ENCODE peak calls at places on chromosomes 5 and 9, in ten cellular contexts. X is AG10803, K is H9, N is heart left ventricle, Q is endothelial cell, V is stomach, M is WTC11, D is GM12865, H is CD14-positive monocyte, P is body of pancreas. Z is an unnamed sample.

GRCh38 chr5:94693043-94693822 is 74.8 kb downstream of the SLF1 start:
- DNase-seq in X (peak), K (no peak), N (no peak), Q (no peak), V (no peak), M (no peak), D (peak), H (no peak), P (no peak), Z (peak)

GRCh38 chr5:54311178-54311811 is 922 bp upstream of the ARL15 start:
- DNase-seq in X (no peak), K (no peak), N (no peak), Q (no peak), V (no peak), M (no peak), D (peak), H (no peak), P (no peak), Z (peak)

GRCh38 chr5:10343486-10343885 is 10.0 kb upstream of the MARCHF6 start:
- DNase-seq in X (peak), K (no peak), N (no peak), Q (no peak), V (no peak), M (no peak), D (no peak), H (no peak), P (no peak), Z (no peak)

GRCh38 chr5:113776832-113777525 is 263.5 kb downstream of the YTHDC2 start:
- DNase-seq in X (peak), K (no peak), N (no peak), Q (no peak), V (peak), M (no peak), D (no peak), H (no peak), P (peak), Z (no peak)

GRCh38 chr5:90410178-90410762 is 714 bp upstream of the CETN3 start:
- DNase-seq in X (peak), K (no peak), N (no peak), Q (no peak), V (no peak), M (no peak), D (no peak), H (no peak), P (no peak), Z (no peak)

GRCh38 chr5:101676646-101677045 is 619.4 kb downstream of the SLCO4C1 start:
- DNase-seq in X (no peak), K (no peak), N (no peak), Q (no peak), V (no peak), M (no peak), D (no peak), H (no peak), P (no peak), Z (no peak)

GRCh38 chr9:116791314-116791713 is 104.2 kb downstream of the TRIM32 start:
- DNase-seq in X (no peak), K (no peak), N (no peak), Q (no peak), V (no peak), M (no peak), D (no peak), H (no peak), P (no peak), Z (no peak)

GRCh38 chr5:154506716-154507080 is 28.7 kb upstream of the HAND1 start:
- DNase-seq in X (no peak), K (no peak), N (no peak), Q (no peak), V (no peak), M (no peak), D (no peak), H (no peak), P (no peak), Z (no peak)

GRCh38 chr9:1332161-1332560 is 282.0 kb downstream of the DMRT2 start:
- DNase-seq in X (peak), K (no peak), N (no peak), Q (no peak), V (no peak), M (no peak), D (no peak), H (no peak), P (no peak), Z (no peak)

GRCh38 chr5:36638056-36638455 is 31.6 kb downstream of the SLC1A3 start:
- DNase-seq in X (no peak), K (no peak), N (no peak), Q (no peak), V (no peak), M (no peak), D (no peak), H (no peak), P (no peak), Z (no peak)

GRCh38 chr9:1100945-1101344 is 50.8 kb downstream of the DMRT2 start:
- DNase-seq in X (peak), K (peak), N (peak), Q (peak), V (peak), M (peak), D (peak), H (no peak), P (peak), Z (no peak)

GRCh38 chr5:93320920-93321319 is 260.1 kb downstream of the NR2F1-AS1 start:
- DNase-seq in X (no peak), K (no peak), N (peak), Q (no peak), V (no peak), M (no peak), D (no peak), H (no peak), P (no peak), Z (no peak)
- TF ChIP-seq CTCF in X (no peak), K (no peak), N (no peak), Q (no peak), V (no peak), M (no peak), D (no peak), H (no peak), P (no peak), Z (no peak)

GRCh38 chr9:136742640-136743391 is at the start of gene LCN10:
- DNase-seq in X (no peak), K (peak), N (no peak), Q (peak), V (no peak), M (peak), D (no peak), H (no peak), P (peak), Z (no peak)
- TF ChIP-seq CTCF in X (peak), K (peak), N (no peak), Q (no peak), V (no peak), M (no peak), D (no peak), H (peak), P (peak), Z (peak)

GRCh38 chr9:136773386-136774044 is 9.2 kb upstream of the LCN15 start:
- DNase-seq in X (no peak), K (peak), N (no peak), Q (peak), V (no peak), M (peak), D (peak), H (no peak), P (no peak), Z (no peak)
- TF ChIP-seq CTCF in X (no peak), K (no peak), N (no peak), Q (no peak), V (no peak), M (no peak), D (no peak), H (no peak), P (no peak), Z (no peak)

DNA sequence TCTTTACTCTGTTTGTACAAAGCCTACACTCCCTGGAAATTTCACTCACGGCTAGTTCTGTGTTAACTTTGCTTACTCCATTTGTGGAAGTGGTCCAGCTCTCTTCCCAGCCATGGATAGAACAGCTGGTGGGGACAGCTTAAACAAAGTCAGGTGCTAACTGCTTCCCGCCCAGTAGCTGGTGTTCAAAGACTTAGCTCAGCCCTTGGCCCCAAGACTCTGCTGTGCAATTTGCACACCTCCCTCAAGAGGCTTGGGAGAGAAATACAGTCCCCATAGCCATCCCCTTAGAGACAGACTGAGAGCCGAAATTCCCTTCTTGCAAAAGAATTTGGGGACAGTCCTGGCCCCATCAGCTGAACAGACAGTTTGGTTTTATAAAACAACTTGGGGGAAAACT is 73.8 kb upstream of the RAI14 start:
- DNase-seq in X (no peak), K (no peak), N (no peak), Q (no peak), V (no peak), M (no peak), D (no peak), H (no peak), P (peak), Z (no peak)
- TF ChIP-seq CTCF in X (peak), K (no peak), N (no peak), Q (no peak), V (no peak), M (no peak), D (no peak), H (no peak), P (no peak), Z (peak)